ENCODE peak calls at places on chromosome 6, in eight cellular contexts. One of them, this sample, is unnamed. For H3K36me3, the result is how much of the 10 kb centered on the place peaks cover.

GRCh38 chr6:33622456-33623431 is 1.6 kb downstream of the ITPR3 start:
- DNase-seq in CD8-positive, alpha-beta T cell: no peak
- DNase-seq in hepatocyte: peak
- DNase-seq in left ventricle myocardium inferior: no peak
- DNase-seq in GM23338: no peak
- DNase-seq in esophagus squamous epithelium: no peak
- DNase-seq in ovary: no peak
- DNase-seq in endothelial cell of umbilical vein: no peak
- DNase-seq in this sample: peak

GRCh38 chr6:48658910-48659309 is 547.9 kb upstream of the PTCHD4 start:
- DNase-seq in CD8-positive, alpha-beta T cell: no peak
- DNase-seq in hepatocyte: no peak
- DNase-seq in left ventricle myocardium inferior: no peak
- DNase-seq in GM23338: no peak
- DNase-seq in esophagus squamous epithelium: no peak
- DNase-seq in ovary: no peak
- DNase-seq in endothelial cell of umbilical vein: no peak
- DNase-seq in this sample: no peak

GRCh38 chr6:124324237-124324636 is 520.6 kb downstream of the NKAIN2 start:
- DNase-seq in CD8-positive, alpha-beta T cell: no peak
- DNase-seq in hepatocyte: no peak
- DNase-seq in left ventricle myocardium inferior: no peak
- DNase-seq in GM23338: no peak
- DNase-seq in esophagus squamous epithelium: no peak
- DNase-seq in ovary: no peak
- DNase-seq in endothelial cell of umbilical vein: no peak
- DNase-seq in this sample: no peak

GRCh38 chr6:142883011-142883410 is 62.0 kb downstream of the HIVEP2 start:
- DNase-seq in CD8-positive, alpha-beta T cell: no peak
- DNase-seq in hepatocyte: no peak
- DNase-seq in left ventricle myocardium inferior: no peak
- DNase-seq in GM23338: peak
- DNase-seq in esophagus squamous epithelium: no peak
- DNase-seq in ovary: no peak
- DNase-seq in endothelial cell of umbilical vein: no peak
- DNase-seq in this sample: no peak

GRCh38 chr6:43995137-43995536 is 132.1 kb downstream of the MRPL14 start:
- DNase-seq in CD8-positive, alpha-beta T cell: no peak
- DNase-seq in hepatocyte: no peak
- DNase-seq in left ventricle myocardium inferior: no peak
- DNase-seq in GM23338: no peak
- DNase-seq in esophagus squamous epithelium: no peak
- DNase-seq in ovary: no peak
- DNase-seq in endothelial cell of umbilical vein: no peak
- DNase-seq in this sample: no peak

GRCh38 chr6:165835410-165835851 is 172.4 kb upstream of the PDE10A start:
- DNase-seq in CD8-positive, alpha-beta T cell: no peak
- DNase-seq in hepatocyte: no peak
- DNase-seq in left ventricle myocardium inferior: no peak
- DNase-seq in GM23338: no peak
- DNase-seq in esophagus squamous epithelium: no peak
- DNase-seq in ovary: peak
- DNase-seq in endothelial cell of umbilical vein: no peak
- DNase-seq in this sample: no peak

GRCh38 chr6:30615958-30616810 is 859 bp downstream of the PPP1R10 start:
- DNase-seq in CD8-positive, alpha-beta T cell: peak
- DNase-seq in hepatocyte: peak
- DNase-seq in left ventricle myocardium inferior: no peak
- DNase-seq in GM23338: peak
- DNase-seq in esophagus squamous epithelium: no peak
- DNase-seq in ovary: no peak
- DNase-seq in endothelial cell of umbilical vein: peak
- DNase-seq in this sample: peak

GRCh38 chr6:159890201-159890600 is 587 bp upstream of the MAS1 start:
- DNase-seq in CD8-positive, alpha-beta T cell: no peak
- DNase-seq in hepatocyte: no peak
- DNase-seq in left ventricle myocardium inferior: no peak
- DNase-seq in GM23338: no peak
- DNase-seq in esophagus squamous epithelium: no peak
- DNase-seq in ovary: no peak
- DNase-seq in endothelial cell of umbilical vein: no peak
- DNase-seq in this sample: no peak

GRCh38 chr6:147684906-147685305 is 176.4 kb downstream of the SAMD5 start:
- DNase-seq in CD8-positive, alpha-beta T cell: no peak
- DNase-seq in hepatocyte: no peak
- DNase-seq in left ventricle myocardium inferior: no peak
- DNase-seq in GM23338: no peak
- DNase-seq in esophagus squamous epithelium: no peak
- DNase-seq in ovary: no peak
- DNase-seq in endothelial cell of umbilical vein: no peak
- DNase-seq in this sample: no peak

GRCh38 chr6:88910922-88911778 is 52.3 kb downstream of the RNGTT start:
- DNase-seq in CD8-positive, alpha-beta T cell: no peak
- DNase-seq in hepatocyte: no peak
- DNase-seq in left ventricle myocardium inferior: no peak
- DNase-seq in GM23338: no peak
- DNase-seq in esophagus squamous epithelium: no peak
- DNase-seq in ovary: no peak
- DNase-seq in endothelial cell of umbilical vein: peak
- DNase-seq in this sample: no peak

GRCh38 chr6:74598473-74599393 is 607.1 kb downstream of the COL12A1 start:
- DNase-seq in CD8-positive, alpha-beta T cell: no peak
- DNase-seq in hepatocyte: no peak
- DNase-seq in left ventricle myocardium inferior: no peak
- DNase-seq in GM23338: no peak
- DNase-seq in esophagus squamous epithelium: no peak
- DNase-seq in ovary: no peak
- DNase-seq in endothelial cell of umbilical vein: peak
- DNase-seq in this sample: no peak

GRCh38 chr6:108343894-108344293 is 49.0 kb downstream of the AFG1L start:
- DNase-seq in CD8-positive, alpha-beta T cell: no peak
- DNase-seq in hepatocyte: no peak
- DNase-seq in left ventricle myocardium inferior: no peak
- DNase-seq in GM23338: no peak
- DNase-seq in esophagus squamous epithelium: no peak
- DNase-seq in ovary: no peak
- DNase-seq in endothelial cell of umbilical vein: no peak
- DNase-seq in this sample: no peak

GRCh38 chr6:169252805-169253189 is 849 bp downstream of the THBS2 start:
- DNase-seq in CD8-positive, alpha-beta T cell: no peak
- DNase-seq in hepatocyte: no peak
- DNase-seq in left ventricle myocardium inferior: no peak
- DNase-seq in GM23338: peak
- DNase-seq in esophagus squamous epithelium: no peak
- DNase-seq in ovary: peak
- DNase-seq in endothelial cell of umbilical vein: no peak
- DNase-seq in this sample: no peak

GRCh38 chr6:143595256-143596036 is 82.3 kb upstream of the PHACTR2 start:
- DNase-seq in CD8-positive, alpha-beta T cell: no peak
- DNase-seq in hepatocyte: no peak
- DNase-seq in left ventricle myocardium inferior: no peak
- DNase-seq in GM23338: no peak
- DNase-seq in esophagus squamous epithelium: no peak
- DNase-seq in ovary: no peak
- DNase-seq in endothelial cell of umbilical vein: no peak
- DNase-seq in this sample: no peak

GRCh38 chr6:69719602-69720193 is 77.1 kb downstream of the LMBRD1 start:
- DNase-seq in CD8-positive, alpha-beta T cell: no peak
- DNase-seq in hepatocyte: peak
- DNase-seq in left ventricle myocardium inferior: no peak
- DNase-seq in GM23338: peak
- DNase-seq in esophagus squamous epithelium: no peak
- DNase-seq in ovary: no peak
- DNase-seq in endothelial cell of umbilical vein: peak
- DNase-seq in this sample: no peak

GRCh38 chr6:109961666-109962065 is 16.4 kb upstream of the GPR6 start:
- DNase-seq in CD8-positive, alpha-beta T cell: no peak
- DNase-seq in hepatocyte: no peak
- DNase-seq in left ventricle myocardium inferior: no peak
- DNase-seq in GM23338: no peak
- DNase-seq in esophagus squamous epithelium: no peak
- DNase-seq in ovary: no peak
- DNase-seq in endothelial cell of umbilical vein: no peak
- DNase-seq in this sample: no peak

GRCh38 chr6:148425443-148425842 is 82.8 kb downstream of the SASH1 start:
- DNase-seq in CD8-positive, alpha-beta T cell: no peak
- DNase-seq in hepatocyte: no peak
- DNase-seq in left ventricle myocardium inferior: no peak
- DNase-seq in GM23338: no peak
- DNase-seq in esophagus squamous epithelium: no peak
- DNase-seq in ovary: no peak
- DNase-seq in endothelial cell of umbilical vein: no peak
- DNase-seq in this sample: no peak

GRCh38 chr6:30151580-30151979 is 9.4 kb downstream of the TRIM10 start:
- DNase-seq in CD8-positive, alpha-beta T cell: no peak
- DNase-seq in hepatocyte: no peak
- DNase-seq in left ventricle myocardium inferior: no peak
- DNase-seq in GM23338: no peak
- DNase-seq in esophagus squamous epithelium: no peak
- DNase-seq in ovary: no peak
- DNase-seq in endothelial cell of umbilical vein: no peak
- DNase-seq in this sample: no peak

GRCh38 chr6:17914651-17915050 is 72.8 kb downstream of the KIF13A start:
- DNase-seq in CD8-positive, alpha-beta T cell: no peak
- DNase-seq in hepatocyte: no peak
- DNase-seq in left ventricle myocardium inferior: no peak
- DNase-seq in GM23338: no peak
- DNase-seq in esophagus squamous epithelium: no peak
- DNase-seq in ovary: no peak
- DNase-seq in endothelial cell of umbilical vein: no peak
- DNase-seq in this sample: no peak

GRCh38 chr6:13818341-13818740 is 4.0 kb upstream of the MCUR1 start:
- DNase-seq in CD8-positive, alpha-beta T cell: no peak
- DNase-seq in hepatocyte: no peak
- DNase-seq in left ventricle myocardium inferior: no peak
- DNase-seq in GM23338: peak
- DNase-seq in esophagus squamous epithelium: no peak
- DNase-seq in ovary: no peak
- DNase-seq in endothelial cell of umbilical vein: no peak
- DNase-seq in this sample: no peak

GRCh38 chr6:31143148-31143547 is 4.3 kb upstream of the PSORS1C2 start:
- DNase-seq in CD8-positive, alpha-beta T cell: no peak
- DNase-seq in hepatocyte: peak
- DNase-seq in left ventricle myocardium inferior: peak
- DNase-seq in GM23338: no peak
- DNase-seq in esophagus squamous epithelium: no peak
- DNase-seq in ovary: peak
- DNase-seq in endothelial cell of umbilical vein: no peak
- DNase-seq in this sample: no peak

DNA sequence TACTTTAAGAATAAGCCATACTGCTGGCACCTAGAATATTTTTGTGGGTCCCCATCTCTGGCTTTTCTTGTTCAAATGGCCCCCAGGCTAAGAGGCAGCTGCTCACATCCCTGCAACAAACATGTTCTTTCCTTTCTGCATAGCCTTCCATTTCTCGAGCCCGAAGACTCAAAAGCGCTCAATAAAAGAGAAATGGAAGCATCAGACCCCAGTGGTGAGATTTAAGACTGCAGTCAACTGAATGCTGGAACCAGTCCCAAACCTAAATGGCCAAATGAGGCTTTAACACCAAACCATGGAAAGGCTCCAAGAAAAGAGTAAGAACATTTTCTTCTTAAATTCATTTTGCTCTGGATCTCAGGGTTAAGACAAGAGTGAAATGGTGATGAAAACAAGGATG is 122.1 kb upstream of the TRAF3IP2 start:
- DNase-seq in CD8-positive, alpha-beta T cell: no peak
- DNase-seq in hepatocyte: no peak
- DNase-seq in left ventricle myocardium inferior: no peak
- DNase-seq in GM23338: peak
- DNase-seq in esophagus squamous epithelium: no peak
- DNase-seq in ovary: no peak
- DNase-seq in endothelial cell of umbilical vein: no peak
- DNase-seq in this sample: no peak
- TF ChIP-seq CTCF in CD8-positive, alpha-beta T cell: peak
- TF ChIP-seq CTCF in hepatocyte: no peak
- TF ChIP-seq CTCF in left ventricle myocardium inferior: peak
- TF ChIP-seq CTCF in GM23338: peak
- TF ChIP-seq CTCF in esophagus squamous epithelium: peak
- TF ChIP-seq CTCF in ovary: no peak
- TF ChIP-seq CTCF in endothelial cell of umbilical vein: peak
- TF ChIP-seq CTCF in this sample: peak

GRCh38 chr6:116263353-116263752 is 9.5 kb upstream of the TSPYL4 start:
- DNase-seq in CD8-positive, alpha-beta T cell: no peak
- DNase-seq in hepatocyte: no peak
- DNase-seq in left ventricle myocardium inferior: no peak
- DNase-seq in GM23338: no peak
- DNase-seq in esophagus squamous epithelium: no peak
- DNase-seq in ovary: no peak
- DNase-seq in endothelial cell of umbilical vein: no peak
- DNase-seq in this sample: no peak
- H3K36me3 ChIP-seq in CD8-positive, alpha-beta T cell: under half
- H3K36me3 ChIP-seq in hepatocyte: under half
- H3K36me3 ChIP-seq in left ventricle myocardium inferior: under half
- H3K36me3 ChIP-seq in GM23338: under half
- H3K36me3 ChIP-seq in esophagus squamous epithelium: under half
- H3K36me3 ChIP-seq in ovary: under half
- H3K36me3 ChIP-seq in endothelial cell of umbilical vein: under half
- H3K36me3 ChIP-seq in this sample: under half

DNA sequence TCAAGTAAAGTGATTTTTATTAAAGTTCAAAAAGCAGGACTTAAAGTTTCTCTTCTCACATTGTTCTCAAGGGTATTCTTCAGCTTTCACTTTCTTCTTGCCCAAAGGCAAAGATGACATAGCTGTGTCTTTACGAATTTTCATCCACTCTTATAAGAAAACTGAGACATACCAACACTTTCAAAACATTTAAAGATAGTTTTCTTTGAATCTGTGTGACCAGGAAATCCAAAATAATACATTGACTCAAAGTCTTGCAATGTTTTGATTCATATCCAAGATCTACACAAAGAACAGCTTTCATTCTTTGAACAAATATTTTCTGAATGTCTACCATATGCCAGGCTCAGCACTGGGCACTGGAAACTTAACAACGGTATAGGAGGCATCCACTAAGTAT is 117.9 kb downstream of the SIM1 start:
- DNase-seq in CD8-positive, alpha-beta T cell: no peak
- DNase-seq in hepatocyte: no peak
- DNase-seq in left ventricle myocardium inferior: no peak
- DNase-seq in GM23338: no peak
- DNase-seq in esophagus squamous epithelium: no peak
- DNase-seq in ovary: no peak
- DNase-seq in endothelial cell of umbilical vein: peak
- DNase-seq in this sample: no peak
- TF ChIP-seq CTCF in CD8-positive, alpha-beta T cell: no peak
- TF ChIP-seq CTCF in hepatocyte: no peak
- TF ChIP-seq CTCF in left ventricle myocardium inferior: no peak
- TF ChIP-seq CTCF in GM23338: no peak
- TF ChIP-seq CTCF in esophagus squamous epithelium: no peak
- TF ChIP-seq CTCF in ovary: no peak
- TF ChIP-seq CTCF in endothelial cell of umbilical vein: no peak
- TF ChIP-seq CTCF in this sample: no peak

DNA sequence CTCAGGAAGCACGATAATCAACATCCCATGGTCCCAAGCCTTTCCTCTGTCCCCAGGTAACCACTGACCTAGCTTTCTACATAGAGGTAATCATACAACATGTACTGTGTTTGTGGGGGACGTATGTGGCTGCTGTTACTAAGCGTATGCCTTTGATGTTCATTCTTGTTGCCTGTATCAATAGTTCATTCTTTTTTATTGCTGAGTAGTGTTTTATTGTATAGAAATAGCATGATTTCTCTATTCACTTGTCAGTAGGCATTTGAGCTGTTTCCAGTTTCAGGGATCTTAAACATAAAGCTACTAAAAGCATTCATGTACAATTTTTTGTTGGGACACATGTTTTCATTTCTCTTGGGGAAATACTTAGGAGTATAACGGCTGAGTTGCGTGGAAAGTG is 185.4 kb downstream of the PACRG start:
- DNase-seq in CD8-positive, alpha-beta T cell: no peak
- DNase-seq in hepatocyte: no peak
- DNase-seq in left ventricle myocardium inferior: no peak
- DNase-seq in GM23338: no peak
- DNase-seq in esophagus squamous epithelium: no peak
- DNase-seq in ovary: no peak
- DNase-seq in endothelial cell of umbilical vein: no peak
- DNase-seq in this sample: no peak
- H3K36me3 ChIP-seq in CD8-positive, alpha-beta T cell: under half
- H3K36me3 ChIP-seq in hepatocyte: under half
- H3K36me3 ChIP-seq in left ventricle myocardium inferior: under half
- H3K36me3 ChIP-seq in GM23338: under half
- H3K36me3 ChIP-seq in esophagus squamous epithelium: under half
- H3K36me3 ChIP-seq in ovary: under half
- H3K36me3 ChIP-seq in endothelial cell of umbilical vein: under half
- H3K36me3 ChIP-seq in this sample: under half